ENCODE peak calls at places on chromosomes 5 and 9, in ten cellular contexts. One of them, this sample, is unnamed.

GRCh38 chr9:133792721-133793470 is 54.7 kb upstream of the SARDH start:
- DNase-seq in mammary epithelial cell: peak
- DNase-seq in bronchial epithelial cell: peak
- DNase-seq in fibroblast of the aortic adventitia: peak
- DNase-seq in breast epithelium: peak
- DNase-seq in PC-9: peak
- DNase-seq in foreskin fibroblast: peak
- DNase-seq in fibroblast of pulmonary artery: peak
- DNase-seq in body of pancreas: peak
- DNase-seq in AG10803: peak
- DNase-seq in this sample: peak

GRCh38 chr5:5182508-5183191 is 42.5 kb downstream of the ADAMTS16 start:
- DNase-seq in fibroblast of the aortic adventitia: no peak
- DNase-seq in PC-9: no peak
- DNase-seq in mammary epithelial cell: no peak
- DNase-seq in body of pancreas: no peak
- DNase-seq in breast epithelium: no peak
- DNase-seq in AG10803: no peak
- DNase-seq in fibroblast of pulmonary artery: no peak
- DNase-seq in bronchial epithelial cell: no peak
- DNase-seq in foreskin fibroblast: no peak
- DNase-seq in this sample: no peak

GRCh38 chr5:149175346-149176113 is 34.2 kb downstream of the ABLIM3 start:
- DNase-seq in fibroblast of the aortic adventitia: no peak
- DNase-seq in mammary epithelial cell: no peak
- DNase-seq in AG10803: peak
- DNase-seq in body of pancreas: no peak
- DNase-seq in breast epithelium: no peak
- DNase-seq in bronchial epithelial cell: no peak
- DNase-seq in foreskin fibroblast: no peak
- DNase-seq in fibroblast of pulmonary artery: peak
- DNase-seq in PC-9: no peak
- DNase-seq in this sample: no peak

GRCh38 chr5:174667526-174667925 is 56.9 kb upstream of the MSX2 start:
- DNase-seq in PC-9: no peak
- DNase-seq in body of pancreas: no peak
- DNase-seq in mammary epithelial cell: no peak
- DNase-seq in AG10803: no peak
- DNase-seq in fibroblast of pulmonary artery: no peak
- DNase-seq in bronchial epithelial cell: no peak
- DNase-seq in breast epithelium: no peak
- DNase-seq in foreskin fibroblast: no peak
- DNase-seq in fibroblast of the aortic adventitia: no peak
- DNase-seq in this sample: no peak

GRCh38 chr5:147568710-147569109 is 58.8 kb upstream of the DPYSL3 start:
- DNase-seq in foreskin fibroblast: no peak
- DNase-seq in PC-9: no peak
- DNase-seq in AG10803: no peak
- DNase-seq in body of pancreas: no peak
- DNase-seq in fibroblast of the aortic adventitia: no peak
- DNase-seq in fibroblast of pulmonary artery: no peak
- DNase-seq in mammary epithelial cell: no peak
- DNase-seq in bronchial epithelial cell: no peak
- DNase-seq in breast epithelium: no peak
- DNase-seq in this sample: no peak

GRCh38 chr5:130875673-130876072 is 289.4 kb downstream of the HINT1 start:
- DNase-seq in bronchial epithelial cell: no peak
- DNase-seq in AG10803: peak
- DNase-seq in PC-9: no peak
- DNase-seq in breast epithelium: no peak
- DNase-seq in foreskin fibroblast: no peak
- DNase-seq in mammary epithelial cell: no peak
- DNase-seq in fibroblast of the aortic adventitia: no peak
- DNase-seq in fibroblast of pulmonary artery: no peak
- DNase-seq in body of pancreas: no peak
- DNase-seq in this sample: no peak

GRCh38 chr5:181242031-181242451 is 1.7 kb downstream of the RACK1 start:
- DNase-seq in breast epithelium: no peak
- DNase-seq in bronchial epithelial cell: no peak
- DNase-seq in AG10803: no peak
- DNase-seq in mammary epithelial cell: no peak
- DNase-seq in fibroblast of the aortic adventitia: peak
- DNase-seq in body of pancreas: no peak
- DNase-seq in foreskin fibroblast: no peak
- DNase-seq in PC-9: no peak
- DNase-seq in fibroblast of pulmonary artery: no peak
- DNase-seq in this sample: peak

GRCh38 chr9:71630371-71630770 is 137.9 kb downstream of the CEMIP2 start:
- DNase-seq in foreskin fibroblast: no peak
- DNase-seq in fibroblast of the aortic adventitia: no peak
- DNase-seq in fibroblast of pulmonary artery: peak
- DNase-seq in AG10803: no peak
- DNase-seq in PC-9: no peak
- DNase-seq in mammary epithelial cell: no peak
- DNase-seq in breast epithelium: no peak
- DNase-seq in bronchial epithelial cell: no peak
- DNase-seq in body of pancreas: no peak
- DNase-seq in this sample: no peak

GRCh38 chr5:168647083-168647482 is 67.9 kb upstream of the PANK3 start:
- DNase-seq in AG10803: peak
- DNase-seq in PC-9: peak
- DNase-seq in mammary epithelial cell: peak
- DNase-seq in foreskin fibroblast: peak
- DNase-seq in body of pancreas: no peak
- DNase-seq in bronchial epithelial cell: peak
- DNase-seq in fibroblast of the aortic adventitia: no peak
- DNase-seq in fibroblast of pulmonary artery: no peak
- DNase-seq in breast epithelium: no peak
- DNase-seq in this sample: no peak

GRCh38 chr5:75306746-75307145 is 30.3 kb upstream of the HMGCR start:
- DNase-seq in bronchial epithelial cell: no peak
- DNase-seq in AG10803: peak
- DNase-seq in PC-9: no peak
- DNase-seq in foreskin fibroblast: no peak
- DNase-seq in body of pancreas: no peak
- DNase-seq in breast epithelium: no peak
- DNase-seq in fibroblast of the aortic adventitia: no peak
- DNase-seq in fibroblast of pulmonary artery: peak
- DNase-seq in mammary epithelial cell: no peak
- DNase-seq in this sample: peak

GRCh38 chr5:75300084-75300483 is 36.9 kb upstream of the HMGCR start:
- DNase-seq in fibroblast of the aortic adventitia: no peak
- DNase-seq in foreskin fibroblast: no peak
- DNase-seq in fibroblast of pulmonary artery: no peak
- DNase-seq in mammary epithelial cell: no peak
- DNase-seq in breast epithelium: no peak
- DNase-seq in bronchial epithelial cell: no peak
- DNase-seq in body of pancreas: no peak
- DNase-seq in PC-9: no peak
- DNase-seq in AG10803: no peak
- DNase-seq in this sample: no peak

GRCh38 chr5:75303419-75303818 is 33.6 kb upstream of the HMGCR start:
- DNase-seq in fibroblast of pulmonary artery: no peak
- DNase-seq in AG10803: no peak
- DNase-seq in breast epithelium: no peak
- DNase-seq in foreskin fibroblast: no peak
- DNase-seq in mammary epithelial cell: no peak
- DNase-seq in body of pancreas: no peak
- DNase-seq in PC-9: no peak
- DNase-seq in bronchial epithelial cell: no peak
- DNase-seq in fibroblast of the aortic adventitia: no peak
- DNase-seq in this sample: no peak
- TF ChIP-seq CTCF in fibroblast of pulmonary artery: no peak
- TF ChIP-seq CTCF in AG10803: no peak
- TF ChIP-seq CTCF in breast epithelium: no peak
- TF ChIP-seq CTCF in foreskin fibroblast: no peak
- TF ChIP-seq CTCF in mammary epithelial cell: no peak
- TF ChIP-seq CTCF in body of pancreas: no peak
- TF ChIP-seq CTCF in PC-9: no peak
- TF ChIP-seq CTCF in bronchial epithelial cell: no peak
- TF ChIP-seq CTCF in fibroblast of the aortic adventitia: no peak
- TF ChIP-seq CTCF in this sample: no peak

GRCh38 chr5:159106569-159107282 is 7.0 kb upstream of the EBF1 start:
- DNase-seq in PC-9: no peak
- DNase-seq in fibroblast of the aortic adventitia: peak
- DNase-seq in mammary epithelial cell: peak
- DNase-seq in breast epithelium: no peak
- DNase-seq in bronchial epithelial cell: peak
- DNase-seq in fibroblast of pulmonary artery: peak
- DNase-seq in AG10803: peak
- DNase-seq in body of pancreas: peak
- DNase-seq in foreskin fibroblast: peak
- DNase-seq in this sample: peak
- H3K4me3 ChIP-seq in PC-9: no peak
- H3K4me3 ChIP-seq in fibroblast of the aortic adventitia: peak
- H3K4me3 ChIP-seq in mammary epithelial cell: no peak
- H3K4me3 ChIP-seq in breast epithelium: peak
- H3K4me3 ChIP-seq in bronchial epithelial cell: no peak
- H3K4me3 ChIP-seq in fibroblast of pulmonary artery: peak
- H3K4me3 ChIP-seq in AG10803: peak
- H3K4me3 ChIP-seq in body of pancreas: no peak
- H3K4me3 ChIP-seq in foreskin fibroblast: peak
- H3K4me3 ChIP-seq in this sample: peak

GRCh38 chr5:11289733-11290132 is 528.7 kb upstream of the DAP start:
- DNase-seq in PC-9: no peak
- DNase-seq in breast epithelium: no peak
- DNase-seq in foreskin fibroblast: no peak
- DNase-seq in fibroblast of pulmonary artery: no peak
- DNase-seq in bronchial epithelial cell: no peak
- DNase-seq in fibroblast of the aortic adventitia: no peak
- DNase-seq in AG10803: no peak
- DNase-seq in mammary epithelial cell: no peak
- DNase-seq in body of pancreas: no peak
- DNase-seq in this sample: no peak
- TF ChIP-seq CTCF in PC-9: no peak
- TF ChIP-seq CTCF in breast epithelium: no peak
- TF ChIP-seq CTCF in foreskin fibroblast: no peak
- TF ChIP-seq CTCF in fibroblast of pulmonary artery: no peak
- TF ChIP-seq CTCF in bronchial epithelial cell: no peak
- TF ChIP-seq CTCF in fibroblast of the aortic adventitia: no peak
- TF ChIP-seq CTCF in AG10803: no peak
- TF ChIP-seq CTCF in mammary epithelial cell: no peak
- TF ChIP-seq CTCF in body of pancreas: no peak
- TF ChIP-seq CTCF in this sample: no peak

DNA sequence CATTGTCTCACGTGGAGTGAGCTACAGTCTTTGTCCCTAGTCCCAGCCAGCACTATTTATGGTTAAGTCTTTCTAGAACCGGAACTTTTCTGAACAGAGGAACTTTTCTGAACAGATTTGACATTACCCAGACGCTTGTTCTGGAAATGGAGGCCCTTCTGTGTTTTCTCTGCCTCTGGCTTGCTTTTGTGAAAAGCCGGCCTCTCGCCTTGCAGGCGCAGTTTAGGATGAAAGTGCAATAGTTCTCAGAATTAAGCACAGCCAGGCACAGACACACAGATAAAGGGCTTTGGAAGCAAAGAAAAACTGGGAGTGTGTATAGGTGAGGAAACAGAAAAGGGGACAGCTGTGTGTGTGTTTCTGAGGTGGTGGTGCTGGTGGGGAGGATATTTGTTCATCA is 5.9 kb downstream of the GDNF start:
- DNase-seq in PC-9: no peak
- DNase-seq in body of pancreas: no peak
- DNase-seq in mammary epithelial cell: no peak
- DNase-seq in breast epithelium: no peak
- DNase-seq in AG10803: no peak
- DNase-seq in fibroblast of pulmonary artery: no peak
- DNase-seq in bronchial epithelial cell: no peak
- DNase-seq in fibroblast of the aortic adventitia: no peak
- DNase-seq in foreskin fibroblast: no peak
- DNase-seq in this sample: no peak
- H3K4me3 ChIP-seq in PC-9: no peak
- H3K4me3 ChIP-seq in body of pancreas: no peak
- H3K4me3 ChIP-seq in mammary epithelial cell: no peak
- H3K4me3 ChIP-seq in breast epithelium: no peak
- H3K4me3 ChIP-seq in AG10803: peak
- H3K4me3 ChIP-seq in fibroblast of pulmonary artery: no peak
- H3K4me3 ChIP-seq in bronchial epithelial cell: no peak
- H3K4me3 ChIP-seq in fibroblast of the aortic adventitia: no peak
- H3K4me3 ChIP-seq in foreskin fibroblast: no peak
- H3K4me3 ChIP-seq in this sample: no peak

GRCh38 chr9:1154739-1155138 is 104.6 kb downstream of the DMRT2 start:
- DNase-seq in fibroblast of the aortic adventitia: no peak
- DNase-seq in bronchial epithelial cell: peak
- DNase-seq in body of pancreas: no peak
- DNase-seq in AG10803: no peak
- DNase-seq in PC-9: no peak
- DNase-seq in mammary epithelial cell: no peak
- DNase-seq in foreskin fibroblast: no peak
- DNase-seq in breast epithelium: no peak
- DNase-seq in fibroblast of pulmonary artery: no peak
- DNase-seq in this sample: no peak
- TF ChIP-seq CTCF in fibroblast of the aortic adventitia: no peak
- TF ChIP-seq CTCF in bronchial epithelial cell: no peak
- TF ChIP-seq CTCF in body of pancreas: no peak
- TF ChIP-seq CTCF in AG10803: no peak
- TF ChIP-seq CTCF in PC-9: no peak
- TF ChIP-seq CTCF in mammary epithelial cell: no peak
- TF ChIP-seq CTCF in foreskin fibroblast: no peak
- TF ChIP-seq CTCF in breast epithelium: no peak
- TF ChIP-seq CTCF in fibroblast of pulmonary artery: no peak
- TF ChIP-seq CTCF in this sample: no peak

DNA sequence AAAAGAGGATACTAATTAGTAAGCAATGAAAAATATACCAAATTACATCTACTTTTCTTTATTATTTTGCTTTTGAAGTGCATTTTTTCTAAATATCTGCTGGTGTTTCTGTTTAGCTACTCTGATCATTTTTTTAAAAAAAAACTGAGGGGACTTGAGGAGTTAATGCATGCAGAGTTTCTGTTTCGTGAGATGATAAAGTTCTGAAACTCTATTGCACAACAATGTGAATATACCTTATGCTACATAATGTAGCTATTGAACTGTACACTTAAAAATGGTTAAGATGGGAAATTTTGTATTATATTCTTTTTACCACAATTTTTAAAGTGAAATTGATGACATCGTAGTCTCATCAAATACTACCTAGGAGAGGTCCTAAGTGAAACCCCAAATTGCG is 288.3 kb upstream of the NR4A3 start:
- DNase-seq in bronchial epithelial cell: no peak
- DNase-seq in fibroblast of pulmonary artery: no peak
- DNase-seq in fibroblast of the aortic adventitia: no peak
- DNase-seq in breast epithelium: no peak
- DNase-seq in AG10803: no peak
- DNase-seq in PC-9: no peak
- DNase-seq in mammary epithelial cell: no peak
- DNase-seq in foreskin fibroblast: no peak
- DNase-seq in body of pancreas: no peak
- DNase-seq in this sample: no peak
- H3K4me3 ChIP-seq in bronchial epithelial cell: no peak
- H3K4me3 ChIP-seq in fibroblast of pulmonary artery: no peak
- H3K4me3 ChIP-seq in fibroblast of the aortic adventitia: no peak
- H3K4me3 ChIP-seq in breast epithelium: no peak
- H3K4me3 ChIP-seq in AG10803: no peak
- H3K4me3 ChIP-seq in PC-9: no peak
- H3K4me3 ChIP-seq in mammary epithelial cell: no peak
- H3K4me3 ChIP-seq in foreskin fibroblast: no peak
- H3K4me3 ChIP-seq in body of pancreas: no peak
- H3K4me3 ChIP-seq in this sample: no peak

GRCh38 chr5:92922231-92922967 is 658.6 kb downstream of the NR2F1-AS1 start:
- DNase-seq in fibroblast of pulmonary artery: no peak
- DNase-seq in AG10803: no peak
- DNase-seq in bronchial epithelial cell: no peak
- DNase-seq in PC-9: no peak
- DNase-seq in foreskin fibroblast: no peak
- DNase-seq in mammary epithelial cell: no peak
- DNase-seq in body of pancreas: no peak
- DNase-seq in breast epithelium: no peak
- DNase-seq in fibroblast of the aortic adventitia: no peak
- DNase-seq in this sample: no peak
- TF ChIP-seq CTCF in fibroblast of pulmonary artery: no peak
- TF ChIP-seq CTCF in AG10803: no peak
- TF ChIP-seq CTCF in bronchial epithelial cell: no peak
- TF ChIP-seq CTCF in PC-9: no peak
- TF ChIP-seq CTCF in foreskin fibroblast: no peak
- TF ChIP-seq CTCF in mammary epithelial cell: no peak
- TF ChIP-seq CTCF in body of pancreas: no peak
- TF ChIP-seq CTCF in breast epithelium: no peak
- TF ChIP-seq CTCF in fibroblast of the aortic adventitia: no peak
- TF ChIP-seq CTCF in this sample: no peak

This sample was measured in cardiac fibroblast.